ENCODE peak calls at places on chromosome 1, in seven cellular contexts. W is HFFc6, S is GM13976, A is brain microvascular endothelial cell, I is fibroblast of lung, X is astrocyte, Z is GM12865. Y is an unnamed sample.

GRCh38 chr1:185046639-185047038 is 1.3 kb downstream of the RNF2 start:
- DNase-seq in S (no peak), I (no peak), A (no peak), Z (no peak), W (no peak), X (no peak), Y (no peak)

GRCh38 chr1:184160942-184161698 is 109.6 kb downstream of the TSEN15 start:
- DNase-seq in S (peak; percentile 23), I (peak; percentile 54), X (peak; percentile 39), W (peak; percentile 92), A (no peak), Z (peak; percentile 70), Y (no peak)

GRCh38 chr1:150777544-150777943 is 12.0 kb upstream of the CTSS start:
- DNase-seq in I (no peak), X (no peak), Z (no peak), A (no peak), S (no peak), W (no peak), Y (no peak)

GRCh38 chr1:201354901-201355295 is 22.6 kb downstream of the TNNT2 start:
- DNase-seq in S (no peak), X (no peak), W (no peak), I (no peak), A (no peak), Z (no peak), Y (no peak)

GRCh38 chr1:206479164-206480125 is 9.2 kb downstream of the IKBKE start:
- DNase-seq in X (peak; percentile 53), A (peak; percentile 75), W (peak; percentile 55), S (peak; percentile 87), Z (peak; percentile 83), I (peak; percentile 82), Y (peak; percentile 82)

GRCh38 chr1:112706505-112707216 is at the start of gene RHOC:
- DNase-seq in Z (peak; percentile 83), A (peak; percentile 24), X (peak; percentile 30), W (no peak), S (peak; percentile 93), I (peak; percentile 47), Y (peak; percentile 95)

GRCh38 chr1:1827456-1827855 is 49.2 kb upstream of the NADK start:
- DNase-seq in Z (no peak), I (no peak), A (no peak), S (no peak), W (no peak), X (no peak), Y (no peak)

GRCh38 chr1:30762152-30762930 is 4.8 kb upstream of the LAPTM5 start:
- DNase-seq in I (no peak), A (no peak), W (no peak), S (peak; percentile 79), X (no peak), Z (peak; percentile 71), Y (peak; percentile 65)

GRCh38 chr1:226563666-226564065 is 15.1 kb downstream of the STUM start:
- DNase-seq in W (no peak), X (no peak), I (no peak), A (no peak), S (no peak), Z (no peak), Y (no peak)

GRCh38 chr1:27526569-27527222 is 36.7 kb upstream of the WASF2 start:
- DNase-seq in A (no peak), S (peak; percentile 67), X (no peak), I (no peak), W (no peak), Z (no peak), Y (peak; percentile 67)

GRCh38 chr1:14138135-14138506 is 438.1 kb downstream of the PRDM2 start:
- DNase-seq in I (no peak), Z (peak; percentile 2), S (no peak), W (no peak), A (no peak), X (no peak), Y (no peak)

GRCh38 chr1:91501527-91501859 is 842 bp downstream of the CDC7 start:
- DNase-seq in A (peak; percentile 35), I (no peak), X (peak; percentile 40), S (peak; percentile 41), Z (peak; percentile 62), W (no peak), Y (peak; percentile 41)

GRCh38 chr1:204589409-204590038 is 73.3 kb downstream of the MDM4 start:
- DNase-seq in Z (no peak), A (no peak), W (peak; percentile 9), S (no peak), I (no peak), X (peak; percentile 43), Y (no peak)

GRCh38 chr1:203031467-203031866 is 5.2 kb downstream of the PPFIA4 start:
- DNase-seq in Z (no peak), I (no peak), X (no peak), W (no peak), A (no peak), S (no peak), Y (no peak)

GRCh38 chr1:182181167-182181572 is 119.7 kb upstream of the ZNF648 start:
- DNase-seq in W (no peak), A (no peak), I (no peak), Z (peak; percentile 23), X (no peak), S (no peak), Y (no peak)

GRCh38 chr1:93734999-93735398 is 53.4 kb upstream of the BCAR3 start:
- DNase-seq in S (no peak), Z (no peak), I (no peak), X (no peak), W (no peak), A (no peak), Y (no peak)

GRCh38 chr1:108560430-108561144 is 687 bp downstream of the EEIG2 start:
- DNase-seq in S (peak; percentile 50), A (peak; percentile 59), Z (peak; percentile 66), X (peak; percentile 57), I (peak; percentile 42), W (peak; percentile 53), Y (peak; percentile 77)

DNA sequence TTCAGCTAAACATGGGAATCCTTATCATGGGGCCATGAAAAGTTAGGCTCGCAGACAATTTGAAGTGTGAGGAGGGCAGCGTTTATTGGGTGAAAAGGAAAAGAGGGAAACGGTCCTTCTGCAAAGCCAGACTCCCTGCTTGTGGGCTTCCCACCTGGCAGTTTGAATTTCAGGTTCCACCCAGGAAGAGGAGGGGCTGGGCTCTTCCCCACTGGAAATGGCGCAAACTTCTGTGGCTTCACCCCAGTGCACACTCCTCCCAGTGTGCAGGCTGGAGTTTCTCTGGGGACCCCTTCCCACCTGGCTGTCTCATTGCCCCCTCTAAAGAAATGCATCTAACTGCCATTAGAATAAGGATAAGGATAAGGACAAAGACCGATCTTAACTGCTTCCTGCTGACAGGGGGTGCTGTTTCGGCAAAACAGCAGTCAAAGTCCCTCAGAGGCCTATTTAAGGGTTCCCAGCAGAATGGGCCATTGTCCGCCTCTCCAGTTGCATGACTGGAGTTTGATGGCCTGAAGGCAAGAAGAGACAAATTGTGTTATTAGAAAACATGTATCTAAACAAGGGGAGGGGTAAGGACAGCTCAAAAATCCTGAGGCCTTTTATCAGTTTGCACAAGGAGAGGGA is 20.4 kb downstream of the AIM2 start:
- DNase-seq in S (no peak), X (no peak), W (no peak), I (no peak), A (no peak), Z (peak; percentile 26), Y (no peak)
- TF ChIP-seq CTCF in S (peak; percentile 32), X (no peak), W (peak; percentile 30), I (no peak), A (peak; percentile 41), Z (no peak), Y (no peak)

GRCh38 chr1:240608707-240609106 is 3.2 kb downstream of the GREM2 start:
- DNase-seq in W (no peak), X (no peak), A (peak; percentile 18), I (no peak), S (no peak), Z (peak; percentile 4), Y (no peak)
- TF ChIP-seq CTCF in W (peak; percentile 74), X (peak; percentile 34), A (peak; percentile 67), I (peak; percentile 40), S (peak; percentile 19), Z (no peak), Y (no peak)

GRCh38 chr1:47725000-47725731 is 272.0 kb downstream of the TRABD2B start:
- DNase-seq in W (no peak), I (no peak), Z (no peak), S (no peak), A (no peak), X (no peak), Y (peak; percentile 21)
- TF ChIP-seq CTCF in W (no peak), I (no peak), Z (no peak), S (no peak), A (peak; percentile 19), X (no peak), Y (no peak)

DNA sequence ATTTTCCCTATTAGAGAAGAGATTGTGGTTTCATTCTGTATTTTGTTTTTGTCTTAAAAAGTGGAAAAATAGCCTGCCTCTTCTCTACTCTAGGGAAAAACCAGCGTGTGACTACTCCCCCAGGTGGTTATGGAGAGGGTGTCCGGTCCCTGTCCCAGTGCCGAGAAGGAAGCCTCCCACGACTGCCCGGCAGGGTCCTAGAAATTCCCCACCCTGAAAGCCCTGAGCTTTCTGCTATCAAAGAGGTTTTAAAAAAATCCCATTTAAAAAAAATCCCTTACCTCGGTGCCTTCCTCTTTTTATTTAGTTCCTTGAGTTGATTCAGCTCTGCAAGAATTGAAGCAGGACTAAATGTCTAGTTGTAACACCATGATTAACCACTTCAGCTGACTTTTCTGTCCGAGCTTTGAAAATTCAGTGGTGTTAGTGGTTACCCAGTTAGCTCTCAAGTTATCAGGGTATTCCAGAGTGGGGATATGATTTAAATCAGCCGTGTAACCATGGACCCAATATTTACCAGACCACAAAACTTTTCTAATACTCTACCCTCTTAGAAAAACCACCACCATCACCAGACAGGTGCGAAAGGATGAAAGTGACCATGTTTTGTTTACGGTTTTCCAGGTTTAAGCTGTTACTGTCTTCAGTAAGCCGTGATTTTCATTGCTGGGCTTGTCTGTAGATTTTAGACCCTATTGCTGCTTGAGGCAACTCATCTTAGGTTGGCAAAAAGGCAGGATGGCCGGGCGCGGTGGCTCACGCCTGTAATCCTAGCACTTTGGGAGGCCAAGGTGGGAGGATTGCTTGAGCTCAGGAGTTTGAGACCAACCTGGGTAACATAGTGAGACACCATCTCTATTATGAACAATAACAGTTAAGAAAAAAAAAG is 34.9 kb upstream of the TDRD10 start:
- DNase-seq in W (no peak), I (no peak), X (no peak), Z (peak; percentile 42), S (peak; percentile 58), A (no peak), Y (peak; percentile 44)
- TF ChIP-seq CTCF in W (peak; percentile 64), I (peak; percentile 31), X (no peak), Z (peak; percentile 8), S (peak; percentile 17), A (peak; percentile 48), Y (peak; percentile 19)

Y was measured in GM20000.